ENCODE peak calls at places on chromosomes 2 and 18, in four cellular contexts. T is IMR-90, U is H9, C is H1. D is an unnamed sample.

GRCh38 chr2:233228414-233228813 is 23.1 kb upstream of the ATG16L1 start:
- DNase-seq in T (no peak), U (no peak), C (no peak), D (no peak)

GRCh38 chr2:35714883-35715282 is 640.7 kb upstream of the CRIM1 start:
- DNase-seq in T (no peak), U (no peak), C (no peak), D (peak; percentile 13)

GRCh38 chr2:62660582-62661262 is 44.8 kb upstream of the EHBP1 start:
- DNase-seq in T (peak; percentile 89), U (no peak), C (no peak), D (peak; percentile 86)

GRCh38 chr18:52409732-52410131 is 69.7 kb downstream of the DCC start:
- DNase-seq in T (no peak), U (peak; percentile 31), C (no peak), D (no peak)

GRCh38 chr2:147331790-147332419 is 512.9 kb upstream of the ACVR2A start:
- DNase-seq in T (no peak), U (peak; percentile 36), C (no peak), D (peak; percentile 6)

GRCh38 chr2:101679037-101679726 is 18.3 kb upstream of the MAP4K4 start:
- DNase-seq in T (peak; percentile 84), U (no peak), C (no peak), D (peak; percentile 58)

GRCh38 chr2:173448938-173449471 is 94.3 kb downstream of the CDCA7 start:
- DNase-seq in T (peak; percentile 73), U (peak; percentile 95), C (peak; percentile 73), D (peak; percentile 82)

GRCh38 chr2:75174519-75174918 is 24.8 kb downstream of the TACR1 start:
- DNase-seq in T (no peak), U (no peak), C (no peak), D (no peak)

GRCh38 chr2:186443851-186444250 is 42.2 kb upstream of the ZC3H15 start:
- DNase-seq in T (no peak), U (no peak), C (no peak), D (no peak)

GRCh38 chr2:151237422-151238012 is 24.1 kb downstream of the RBM43 start:
- DNase-seq in T (peak; percentile 49), U (no peak), C (no peak), D (peak; percentile 45)

GRCh38 chr2:183927367-183928355 is 670.7 kb upstream of the ZNF804A start:
- DNase-seq in T (peak; percentile 12), U (no peak), C (no peak), D (peak; percentile 88)

GRCh38 chr2:74708883-74709282 is 54.8 kb downstream of the SEMA4F start:
- DNase-seq in T (peak; percentile 73), U (no peak), C (no peak), D (peak; percentile 51)

GRCh38 chr2:220221904-220222495 is 594.6 kb downstream of the SLC4A3 start:
- DNase-seq in T (no peak), U (no peak), C (no peak), D (no peak)

GRCh38 chr2:220226541-220226940 is 599.1 kb downstream of the SLC4A3 start:
- DNase-seq in T (no peak), U (no peak), C (no peak), D (peak; percentile 47)

GRCh38 chr2:220227272-220227920 is 600.0 kb downstream of the SLC4A3 start:
- DNase-seq in T (peak; percentile 81), U (no peak), C (no peak), D (peak; percentile 53)

GRCh38 chr2:220226076-220226475 is 598.6 kb downstream of the SLC4A3 start:
- DNase-seq in T (no peak), U (no peak), C (no peak), D (no peak)

GRCh38 chr2:220224711-220225519 is 597.5 kb downstream of the SLC4A3 start:
- DNase-seq in T (peak; percentile 89), U (no peak), C (no peak), D (peak; percentile 90)
- H4K8ac ChIP-seq in T (peak overlapping the region; percentile 47), U (no peak overlapping the region), C (peak overlapping the region; percentile 35), D (peak overlapping the region; percentile 83)

GRCh38 chr2:96131152-96131817 is 7.0 kb downstream of the ASTL start:
- DNase-seq in T (no peak), U (no peak), C (no peak), D (no peak)

GRCh38 chr2:96134421-96134820 is 3.9 kb downstream of the ASTL start:
- DNase-seq in T (no peak), U (no peak), C (no peak), D (no peak)

GRCh38 chr2:96135171-96135570 is 3.1 kb downstream of the ASTL start:
- DNase-seq in T (no peak), U (no peak), C (no peak), D (no peak)

GRCh38 chr2:96129528-96130120 is 8.7 kb downstream of the ASTL start:
- DNase-seq in T (peak; percentile 6), U (no peak), C (no peak), D (no peak)

GRCh38 chr2:96131818-96132745 is 6.2 kb downstream of the ASTL start:
- DNase-seq in T (no peak), U (no peak), C (no peak), D (no peak)
- H4K8ac ChIP-seq in T (no peak overlapping the region), U (no peak overlapping the region), C (no peak overlapping the region), D (no peak overlapping the region)

DNA sequence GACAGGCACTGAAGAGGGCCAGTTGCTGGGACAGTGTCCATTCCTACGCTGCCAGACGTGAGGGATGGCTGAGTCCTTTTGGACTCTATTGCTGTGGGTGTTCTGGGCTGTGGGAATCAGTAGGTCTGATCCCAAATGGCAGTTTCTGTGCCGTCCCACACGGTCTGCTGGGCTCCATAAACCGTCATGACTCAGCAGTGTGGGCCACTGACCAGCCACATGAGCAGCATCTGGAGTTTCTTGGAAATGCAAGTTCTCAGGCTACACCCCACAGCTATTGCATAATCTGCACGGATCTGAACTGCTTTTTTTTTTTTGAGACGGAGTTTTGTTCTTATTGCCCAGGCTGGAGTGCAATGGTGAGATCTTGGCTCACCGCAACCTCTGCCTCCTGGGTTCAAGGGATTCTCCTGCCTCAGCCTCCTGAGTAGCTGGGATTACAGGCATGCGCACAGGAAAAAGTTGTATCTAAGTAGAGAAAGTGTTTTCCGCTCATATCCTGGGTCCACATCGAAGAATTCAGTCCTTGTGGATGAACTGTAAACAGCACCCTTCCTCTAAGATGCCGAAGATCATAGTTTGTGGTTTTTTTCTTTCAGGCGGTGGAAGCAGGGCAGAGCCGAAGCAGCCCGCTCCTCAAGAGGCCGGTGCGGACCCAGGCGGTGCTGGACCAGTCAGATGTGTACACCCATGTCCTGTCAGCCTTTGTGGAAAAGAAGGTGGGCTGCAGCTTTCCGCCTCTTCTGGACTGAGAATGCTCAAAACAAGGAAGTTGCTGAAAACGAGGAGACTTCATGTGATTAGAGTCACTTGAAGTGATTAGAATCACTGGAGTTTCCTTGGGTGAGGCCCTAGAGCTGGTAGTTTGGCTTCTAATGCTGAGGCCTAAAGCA is 25.5 kb downstream of the RMC1 start:
- DNase-seq in T (peak; percentile 26), U (no peak), C (no peak), D (peak; percentile 21)
- H4K8ac ChIP-seq in T (no peak overlapping the region), U (no peak overlapping the region), C (peak overlapping the region; percentile 41), D (peak overlapping the region; percentile 5)

GRCh38 chr2:128791983-128792315 is 473.3 kb upstream of the HS6ST1 start:
- DNase-seq in T (no peak), U (peak; percentile 16), C (no peak), D (no peak)
- H4K8ac ChIP-seq in T (no peak overlapping the region), U (no peak overlapping the region), C (no peak overlapping the region), D (no peak overlapping the region)

GRCh38 chr18:8608795-8609673 is at the start of gene RAB12:
- DNase-seq in T (peak; percentile 83), U (peak; percentile 83), C (peak; percentile 19), D (peak; percentile 84)
- H4K8ac ChIP-seq in T (peak within 1 kb of the TSS; percentile 87), U (no peak within 1 kb of the TSS), C (peak within 1 kb of the TSS; percentile 64), D (peak within 1 kb of the TSS; percentile 90)

GRCh38 chr2:174487536-174488162 is 820 bp upstream of the GPR155 start:
- DNase-seq in T (no peak), U (no peak), C (no peak), D (no peak)
- H4K8ac ChIP-seq in T (peak overlapping the region; percentile 98), U (peak overlapping the region; percentile 99), C (peak overlapping the region; percentile 99), D (peak overlapping the region; percentile 99)

GRCh38 chr2:52423655-52424054 is 1343.9 kb upstream of the CHAC2 start:
- DNase-seq in T (no peak), U (no peak), C (no peak), D (no peak)
- H4K8ac ChIP-seq in T (no peak overlapping the region), U (no peak overlapping the region), C (no peak overlapping the region), D (no peak overlapping the region)

GRCh38 chr18:46474487-46475366 is 182.3 kb downstream of the LOXHD1 start:
- DNase-seq in T (no peak), U (no peak), C (no peak), D (no peak)

GRCh38 chr18:46478796-46479195 is 178.2 kb downstream of the LOXHD1 start:
- DNase-seq in T (no peak), U (peak; percentile 8), C (no peak), D (no peak)

GRCh38 chr18:46477425-46478011 is 179.5 kb downstream of the LOXHD1 start:
- DNase-seq in T (no peak), U (peak; percentile 20), C (no peak), D (no peak)

GRCh38 chr18:46471809-46472498 is 185.1 kb downstream of the LOXHD1 start:
- DNase-seq in T (no peak), U (no peak), C (no peak), D (no peak)

GRCh38 chr18:46475367-46475752 is 181.7 kb downstream of the LOXHD1 start:
- DNase-seq in T (no peak), U (peak; percentile 17), C (no peak), D (no peak)
- H4K8ac ChIP-seq in T (no peak overlapping the region), U (no peak overlapping the region), C (no peak overlapping the region), D (no peak overlapping the region)